ENCODE peak calls at places on chromosomes 16 and 17, in six cellular contexts. D is GM12892; N is OCI-LY7; C is foreskin fibroblast; E is activated effector memory CD4-positive, alpha-beta T cell treated with Interleukin-2 at 50 U/mL for 16 hours; Y is activated CD4-positive, alpha-beta T cell treated with anti-CD3 and anti-CD28 coated beads, Interleukin-2, amount 10 ng/mL, durations not matched to agents 7 days and 5 days. U is an unnamed sample.
A peak's percentile ranks its signal among the peaks of the same experiment; 100 is the strongest.

GRCh38 chr17:60230358-60230757 is 80.6 kb downstream of the CA4 start:
- DNase-seq in D (no peak), N (no peak), Y (no peak), C (peak; percentile 30), E (no peak), U (no peak)

GRCh38 chr17:72683506-72684404 is 408.7 kb downstream of the SLC39A11 start:
- DNase-seq in N (no peak), E (no peak), D (no peak), C (peak; percentile 91), Y (no peak), U (peak; percentile 72)

GRCh38 chr16:81608515-81609209 is 164.1 kb downstream of the CMIP start:
- DNase-seq in Y (no peak), C (peak; percentile 72), N (peak; percentile 36), E (no peak), D (no peak), U (no peak)

GRCh38 chr16:85252461-85252860 is 140.2 kb upstream of the CIBAR2 start:
- DNase-seq in C (no peak), Y (peak; percentile 16), D (no peak), N (peak; percentile 90), E (no peak), U (no peak)

GRCh38 chr16:74950511-74950910 is 34.4 kb downstream of the WDR59 start:
- DNase-seq in D (no peak), Y (no peak), N (no peak), E (no peak), C (no peak), U (no peak)

GRCh38 chr16:15951852-15952251 is 2.4 kb downstream of the ABCC1 start:
- DNase-seq in C (no peak), E (no peak), N (no peak), D (no peak), Y (no peak), U (no peak)

GRCh38 chr17:67998466-67998865 is 2.2 kb upstream of the C17orf58 start:
- DNase-seq in C (no peak), E (no peak), Y (no peak), D (no peak), N (no peak), U (no peak)

GRCh38 chr17:41653421-41654133 is 29.2 kb upstream of the KRT17 start:
- DNase-seq in C (no peak), Y (no peak), E (no peak), N (no peak), D (no peak), U (no peak)

GRCh38 chr16:4570688-4571321 is 14.7 kb downstream of the C16orf96 start:
- DNase-seq in D (no peak), E (no peak), N (no peak), Y (no peak), C (no peak), U (no peak)

GRCh38 chr16:88836791-88837190 is 20.0 kb downstream of the GALNS start:
- DNase-seq in N (no peak), D (no peak), C (no peak), E (no peak), Y (no peak), U (no peak)

GRCh38 chr17:79819085-79819484 is 20.2 kb downstream of the CBX4 start:
- DNase-seq in Y (no peak), D (no peak), N (no peak), C (no peak), E (no peak), U (no peak)

GRCh38 chr16:19289805-19290490 is 4.4 kb downstream of the CLEC19A start:
- DNase-seq in E (no peak), Y (no peak), C (no peak), D (no peak), N (no peak), U (no peak)

GRCh38 chr16:56691885-56692284 is 9.6 kb downstream of the MT1X start:
- DNase-seq in C (no peak), E (no peak), N (no peak), D (no peak), Y (no peak), U (no peak)

GRCh38 chr16:53094013-53094630 is 39.3 kb downstream of the CHD9 start:
- DNase-seq in N (peak; percentile 71), D (no peak), Y (peak; percentile 10), C (no peak), E (peak; percentile 8), U (no peak)

GRCh38 chr17:79024901-79025737 is 1.1 kb downstream of the C1QTNF1 start:
- DNase-seq in E (no peak), Y (no peak), C (no peak), N (no peak), D (peak; percentile 15), U (no peak)

GRCh38 chr17:7844292-7845154 is 10.3 kb upstream of the TMEM88 start:
- DNase-seq in C (peak; percentile 94), E (peak; percentile 66), D (peak; percentile 95), Y (peak; percentile 91), N (peak; percentile 91), U (peak; percentile 83)

GRCh38 chr16:81520151-81520470 is 75.5 kb downstream of the CMIP start:
- DNase-seq in N (no peak), C (no peak), Y (no peak), D (no peak), E (no peak), U (no peak)

GRCh38 chr16:81384006-81384405 is 60.6 kb upstream of the CMIP start:
- DNase-seq in D (no peak), N (no peak), E (no peak), Y (no peak), C (no peak), U (no peak)

GRCh38 chr16:64225036-64225435 is 896.8 kb downstream of the CDH11 start:
- DNase-seq in N (no peak), E (no peak), Y (no peak), D (no peak), C (no peak), U (no peak)

GRCh38 chr16:20910781-20911321 is 10.3 kb downstream of the LYRM1 start:
- DNase-seq in Y (no peak), C (peak; percentile 85), E (no peak), D (no peak), N (no peak), U (peak; percentile 66)

GRCh38 chr16:80384862-80385261 is 155.9 kb upstream of the DYNLRB2 start:
- DNase-seq in Y (no peak), D (no peak), N (no peak), C (no peak), E (no peak), U (no peak)

GRCh38 chr16:24966031-24966430 is 49.1 kb downstream of the ARHGAP17 start:
- DNase-seq in E (no peak), C (no peak), Y (no peak), N (no peak), D (no peak), U (no peak)

GRCh38 chr16:11409398-11409797 is 64.1 kb downstream of the RMI2 start:
- DNase-seq in C (peak; percentile 20), D (no peak), Y (no peak), N (no peak), E (no peak), U (no peak)

GRCh38 chr16:29820730-29821662 is 734 bp downstream of the MVP start:
- DNase-seq in Y (peak; percentile 50), D (peak; percentile 64), C (no peak), N (no peak), E (peak; percentile 24), U (no peak)

GRCh38 chr16:22355487-22355908 is 18.9 kb downstream of the CDR2 start:
- DNase-seq in Y (no peak), E (no peak), N (no peak), C (no peak), D (no peak), U (no peak)

GRCh38 chr17:54736573-54736972 is 164.1 kb upstream of the TOM1L1 start:
- DNase-seq in C (no peak), Y (no peak), N (peak; percentile 0), E (no peak), D (no peak), U (no peak)

GRCh38 chr16:82034981-82035612 is at the start of gene HSD17B2:
- DNase-seq in D (no peak), Y (no peak), E (no peak), C (no peak), N (no peak), U (no peak)

U was measured in AG09319.